ENCODE peak calls at places on chromosomes 16 and 17, in four cellular contexts. U is cardiac fibroblast, D is AG04450, Z is head of caudate nucleus. G is an unnamed sample.

GRCh38 chr16:29765167-29766032 is 12.7 kb upstream of the ZG16 start:
- DNase-seq in U (no peak), D (no peak), Z (no peak), G (no peak)

GRCh38 chr17:29625037-29625750 is 2.5 kb upstream of the CORO6 start:
- DNase-seq in D (no peak), U (peak), Z (no peak), G (peak)

GRCh38 chr17:40517981-40518380 is 16.6 kb upstream of the TNS4 start:
- DNase-seq in D (no peak), U (no peak), Z (no peak), G (no peak)

GRCh38 chr16:73319747-73320146 is 271.8 kb upstream of the ZFHX3 start:
- DNase-seq in D (no peak), U (no peak), Z (no peak), G (no peak)

GRCh38 chr17:64159051-64159590 is 29.2 kb upstream of the ERN1 start:
- DNase-seq in D (no peak), U (no peak), Z (no peak), G (no peak)

GRCh38 chr16:48629016-48629415 is 19.0 kb upstream of the N4BP1 start:
- DNase-seq in Z (no peak), U (no peak), D (no peak), G (no peak)

GRCh38 chr16:11386791-11387546 is 41.7 kb downstream of the RMI2 start:
- DNase-seq in Z (no peak), D (no peak), U (peak), G (peak)

GRCh38 chr17:80353718-80354275 is 61.2 kb upstream of the ENDOV start:
- DNase-seq in U (no peak), Z (no peak), D (no peak), G (no peak)

GRCh38 chr16:85783441-85783840 is 15.9 kb downstream of the EMC8 start:
- DNase-seq in Z (no peak), D (no peak), U (no peak), G (no peak)

GRCh38 chr16:760498-761343 is at the start of gene MSLN:
- DNase-seq in Z (no peak), D (no peak), U (no peak), G (no peak)

GRCh38 chr17:73013816-73014663 is 78.4 kb downstream of the SLC39A11 start:
- DNase-seq in D (no peak), U (peak), Z (no peak), G (no peak)

GRCh38 chr16:90044111-90044551 is 24.9 kb upstream of the DBNDD1 start:
- DNase-seq in Z (no peak), U (no peak), D (no peak), G (no peak)

GRCh38 chr16:66574081-66574480 is 5.2 kb upstream of the CMTM2 start:
- DNase-seq in U (no peak), D (no peak), Z (no peak), G (no peak)

GRCh38 chr17:82020874-82021727 is 1.6 kb downstream of the CENPX start:
- DNase-seq in D (peak), Z (peak), U (peak), G (peak)

GRCh38 chr17:17871913-17872312 is 35.1 kb upstream of the SREBF1 start:
- DNase-seq in U (no peak), Z (no peak), D (no peak), G (no peak)

GRCh38 chr17:18315498-18316360 is 636 bp downstream of the SMCR8 start:
- DNase-seq in D (no peak), U (no peak), Z (no peak), G (no peak)

GRCh38 chr17:54754560-54754959 is 146.1 kb upstream of the TOM1L1 start:
- DNase-seq in D (no peak), Z (no peak), U (no peak), G (no peak)

GRCh38 chr17:8976638-8977037 is 11.1 kb upstream of the PIK3R5 start:
- DNase-seq in D (no peak), Z (no peak), U (no peak), G (no peak)

GRCh38 chr17:77736721-77737120 is 221.8 kb upstream of the TNRC6C start:
- DNase-seq in U (no peak), D (no peak), Z (no peak), G (peak)

GRCh38 chr17:35052780-35053179 is 10.7 kb downstream of the RFFL start:
- DNase-seq in Z (no peak), D (no peak), U (no peak), G (no peak)

GRCh38 chr16:75105306-75106061 is 11.1 kb downstream of the LDHD start:
- DNase-seq in D (peak), Z (peak), U (no peak), G (no peak)

GRCh38 chr16:19704321-19705130 is 13.5 kb downstream of the KNOP1 start:
- DNase-seq in D (peak), Z (no peak), U (peak), G (no peak)

GRCh38 chr16:4888428-4889135 is 41.3 kb downstream of the UBN1 start:
- DNase-seq in D (no peak), U (no peak), Z (no peak), G (peak)

GRCh38 chr16:27721548-27722265 is 171.8 kb downstream of the KATNIP start:
- DNase-seq in U (peak), D (peak), Z (no peak), G (no peak)

GRCh38 chr17:58329035-58329807 is 626 bp upstream of the TSPOAP1 start:
- DNase-seq in U (no peak), Z (peak), D (no peak), G (peak)

GRCh38 chr16:68980695-68981315 is 124.6 kb upstream of the HAS3 start:
- DNase-seq in U (no peak), Z (no peak), D (no peak), G (no peak)

GRCh38 chr17:58995247-58995940 is 111.3 kb downstream of the TRIM37 start:
- DNase-seq in D (no peak), Z (no peak), U (peak), G (no peak)

GRCh38 chr17:51006601-51007000 is 114.1 kb downstream of the SPAG9 start:
- DNase-seq in D (no peak), U (peak), Z (no peak), G (no peak)

GRCh38 chr17:61833536-61834203 is 29.7 kb downstream of the BRIP1 start:
- DNase-seq in Z (no peak), U (peak), D (no peak), G (no peak)

GRCh38 chr16:17858061-17858460 is 387.3 kb upstream of the XYLT1 start:
- DNase-seq in D (no peak), Z (peak), U (no peak), G (no peak)

GRCh38 chr17:8066841-8067775 is 20.4 kb downstream of the ALOX12B start:
- DNase-seq in U (no peak), D (no peak), Z (no peak), G (no peak)

GRCh38 chr16:55480228-55480655 is 1.2 kb downstream of the MMP2 start:
- DNase-seq in D (peak), U (peak), Z (peak), G (no peak)

GRCh38 chr16:366476-366875 is 3.9 kb downstream of the MRPL28 start:
- DNase-seq in U (no peak), Z (no peak), D (no peak), G (no peak)

GRCh38 chr17:48429156-48429555 is 858 bp downstream of the SKAP1 start:
- DNase-seq in D (no peak), U (no peak), Z (no peak), G (no peak)

GRCh38 chr17:1275962-1276736 is 3.3 kb upstream of the TRARG1 start:
- DNase-seq in U (peak), Z (no peak), D (no peak), G (peak)

GRCh38 chr16:76531236-76531635 is 254.0 kb downstream of the CNTNAP4 start:
- DNase-seq in D (no peak), U (no peak), Z (no peak), G (no peak)

GRCh38 chr17:52079496-52079895 is 79.0 kb downstream of the CA10 start:
- DNase-seq in U (no peak), Z (no peak), D (no peak), G (no peak)

GRCh38 chr16:71929048-71929447 is 33.7 kb downstream of the IST1 start:
- DNase-seq in D (peak), Z (peak), U (peak), G (peak)

GRCh38 chr16:24419709-24420108 is 119.7 kb upstream of the RBBP6 start:
- DNase-seq in Z (no peak), D (no peak), U (no peak), G (no peak)

GRCh38 chr17:44091200-44091997 is 20.9 kb downstream of the G6PC3 start:
- DNase-seq in D (no peak), U (no peak), Z (no peak), G (no peak)

G was measured in cerebellar cortex.